ENCODE peak calls at places on chromosomes 6 and 20, in ten cellular contexts. J is cardiac muscle cell, U is fibroblast of pulmonary artery, C is kidney epithelial cell, B is CD14-positive monocyte, N is psoas muscle, L is endothelial cell, M is cardiac fibroblast, O is nephron progenitor cell, R is A549. Y is an unnamed sample.

GRCh38 chr6:34586327-34587040 is 30.4 kb upstream of the SPDEF start:
- DNase-seq in J (no peak), U (no peak), C (no peak), B (no peak), N (no peak), L (no peak), M (no peak), O (no peak), R (no peak), Y (no peak)

GRCh38 chr6:141252828-141253608 is 879.7 kb upstream of the GJE1 start:
- DNase-seq in J (no peak), U (no peak), C (no peak), B (no peak), N (no peak), L (no peak), M (peak), O (no peak), R (no peak), Y (no peak)

GRCh38 chr20:40551125-40551530 is 137.9 kb downstream of the MAFB start:
- DNase-seq in J (no peak), U (no peak), C (no peak), B (no peak), N (no peak), L (no peak), M (peak), O (no peak), R (no peak), Y (no peak)

GRCh38 chr6:152695317-152696043 is 2.2 kb upstream of the MYCT1 start:
- DNase-seq in J (no peak), U (peak), C (no peak), B (no peak), N (no peak), L (no peak), M (peak), O (no peak), R (no peak), Y (no peak)

GRCh38 chr6:125918681-125919566 is 37.6 kb upstream of the HINT3 start:
- DNase-seq in J (no peak), U (peak), C (peak), B (peak), N (no peak), L (no peak), M (peak), O (no peak), R (peak), Y (peak)

GRCh38 chr20:48126227-48126740 is 341.0 kb upstream of the SULF2 start:
- DNase-seq in J (peak), U (no peak), C (no peak), B (no peak), N (no peak), L (no peak), M (no peak), O (no peak), R (no peak), Y (no peak)

GRCh38 chr6:154615483-154616025 is 105.1 kb upstream of the CNKSR3 start:
- DNase-seq in J (peak), U (peak), C (peak), B (no peak), N (peak), L (no peak), M (peak), O (no peak), R (peak), Y (no peak)

GRCh38 chr6:41785689-41786450 is 1.6 kb upstream of the TOMM6 start:
- DNase-seq in J (no peak), U (peak), C (no peak), B (no peak), N (peak), L (no peak), M (peak), O (no peak), R (no peak), Y (peak)

GRCh38 chr6:169677096-169677495 is 24.7 kb downstream of the WDR27 start:
- DNase-seq in J (no peak), U (no peak), C (no peak), B (no peak), N (no peak), L (no peak), M (no peak), O (no peak), R (no peak), Y (no peak)

GRCh38 chr20:46293084-46293483 is 15.2 kb downstream of the CDH22 start:
- DNase-seq in J (peak), U (peak), C (no peak), B (no peak), N (no peak), L (peak), M (peak), O (peak), R (peak), Y (no peak)

GRCh38 chr20:48823960-48824497 is 3.8 kb downstream of the PREX1 start:
- DNase-seq in J (no peak), U (peak), C (peak), B (peak), N (no peak), L (no peak), M (peak), O (no peak), R (no peak), Y (peak)

GRCh38 chr6:128290221-128290620 is 230.2 kb downstream of the PTPRK start:
- DNase-seq in J (no peak), U (no peak), C (no peak), B (no peak), N (no peak), L (no peak), M (no peak), O (no peak), R (no peak), Y (no peak)

GRCh38 chr6:438634-439170 is 47.1 kb downstream of the IRF4 start:
- DNase-seq in J (no peak), U (no peak), C (no peak), B (no peak), N (no peak), L (no peak), M (no peak), O (no peak), R (no peak), Y (no peak)

GRCh38 chr6:72651191-72651590 is 29.3 kb downstream of the KCNQ5 start:
- DNase-seq in J (no peak), U (no peak), C (no peak), B (no peak), N (no peak), L (no peak), M (no peak), O (no peak), R (no peak), Y (no peak)

GRCh38 chr6:167122827-167123657 is at the start of gene CCR6:
- DNase-seq in J (no peak), U (no peak), C (no peak), B (no peak), N (no peak), L (no peak), M (no peak), O (no peak), R (no peak), Y (no peak)

GRCh38 chr6:112029045-112029822 is 24.7 kb upstream of the CCN6 start:
- DNase-seq in J (peak), U (peak), C (no peak), B (peak), N (peak), L (peak), M (peak), O (peak), R (peak), Y (peak)

GRCh38 chr20:49986049-49986448 is 3.3 kb downstream of the SNAI1 start:
- DNase-seq in J (no peak), U (peak), C (no peak), B (no peak), N (no peak), L (no peak), M (no peak), O (no peak), R (no peak), Y (no peak)

GRCh38 chr20:18496042-18496441 is 983 bp downstream of the RBBP9 start:
- DNase-seq in J (peak), U (no peak), C (no peak), B (no peak), N (no peak), L (no peak), M (no peak), O (no peak), R (no peak), Y (peak)

GRCh38 chr6:124069230-124069815 is 265.7 kb downstream of the NKAIN2 start:
- DNase-seq in J (no peak), U (no peak), C (no peak), B (no peak), N (no peak), L (no peak), M (no peak), O (no peak), R (no peak), Y (no peak)

GRCh38 chr6:133939778-133940667 is 13.0 kb upstream of the TBPL1 start:
- DNase-seq in J (no peak), U (no peak), C (no peak), B (no peak), N (no peak), L (no peak), M (no peak), O (no peak), R (no peak), Y (no peak)

GRCh38 chr20:51917886-51918545 is 115.7 kb upstream of the SALL4 start:
- DNase-seq in J (no peak), U (no peak), C (no peak), B (no peak), N (no peak), L (no peak), M (no peak), O (no peak), R (no peak), Y (no peak)

GRCh38 chr6:118748311-118749062 is 97.1 kb upstream of the CEP85L start:
- DNase-seq in J (no peak), U (no peak), C (no peak), B (no peak), N (peak), L (no peak), M (no peak), O (no peak), R (no peak), Y (no peak)

GRCh38 chr20:25327521-25328235 is 63.0 kb downstream of the ABHD12 start:
- DNase-seq in J (no peak), U (no peak), C (no peak), B (no peak), N (no peak), L (no peak), M (no peak), O (no peak), R (no peak), Y (no peak)

GRCh38 chr6:44104661-44105060 is 22.6 kb downstream of the MRPL14 start:
- DNase-seq in J (no peak), U (peak), C (no peak), B (no peak), N (peak), L (no peak), M (peak), O (no peak), R (no peak), Y (no peak)

GRCh38 chr20:38286586-38287502 is 17.1 kb upstream of the BPI start:
- DNase-seq in J (no peak), U (no peak), C (no peak), B (no peak), N (no peak), L (no peak), M (no peak), O (no peak), R (no peak), Y (no peak)

GRCh38 chr6:30882764-30883475 is 1.4 kb upstream of the DDR1 start:
- DNase-seq in J (peak), U (no peak), C (no peak), B (no peak), N (no peak), L (no peak), M (no peak), O (peak), R (peak), Y (peak)

GRCh38 chr6:56647172-56647762 is 4.6 kb upstream of the DST start:
- DNase-seq in J (no peak), U (no peak), C (no peak), B (no peak), N (no peak), L (no peak), M (no peak), O (no peak), R (no peak), Y (no peak)

GRCh38 chr6:87237804-87238203 is 82.4 kb downstream of the ZNF292 start:
- DNase-seq in J (no peak), U (peak), C (no peak), B (no peak), N (no peak), L (no peak), M (peak), O (no peak), R (peak), Y (no peak)
- TF ChIP-seq CTCF in J (peak), U (peak), C (peak), B (peak), N (peak), L (peak), M (peak), O (peak), R (peak), Y (peak)

GRCh38 chr6:24888967-24889366 is 46.8 kb downstream of the RIPOR2 start:
- DNase-seq in J (no peak), U (no peak), C (no peak), B (no peak), N (no peak), L (no peak), M (no peak), O (no peak), R (no peak), Y (no peak)
- TF ChIP-seq CTCF in J (no peak), U (no peak), C (no peak), B (no peak), N (no peak), L (no peak), M (no peak), O (no peak), R (no peak), Y (peak)

GRCh38 chr6:90086517-90086916 is 192.2 kb downstream of the GJA10 start:
- DNase-seq in J (no peak), U (no peak), C (no peak), B (no peak), N (no peak), L (no peak), M (no peak), O (no peak), R (peak), Y (no peak)
- TF ChIP-seq CTCF in J (no peak), U (no peak), C (no peak), B (no peak), N (no peak), L (no peak), M (no peak), O (no peak), R (no peak), Y (no peak)

GRCh38 chr6:24718449-24719124 is 367 bp downstream of the C6orf62 start:
- DNase-seq in J (no peak), U (no peak), C (no peak), B (no peak), N (no peak), L (no peak), M (no peak), O (no peak), R (no peak), Y (no peak)

GRCh38 chr6:24720604-24721460 is 1.9 kb upstream of the C6orf62 start:
- DNase-seq in J (peak), U (peak), C (peak), B (peak), N (peak), L (peak), M (peak), O (peak), R (peak), Y (peak)

GRCh38 chr6:24721461-24722215 is 2.7 kb upstream of the C6orf62 start:
- DNase-seq in J (no peak), U (peak), C (no peak), B (peak), N (peak), L (no peak), M (no peak), O (no peak), R (no peak), Y (no peak)

GRCh38 chr6:24719125-24719931 is at the start of gene C6orf62:
- DNase-seq in J (peak), U (no peak), C (no peak), B (peak), N (no peak), L (peak), M (no peak), O (peak), R (no peak), Y (peak)

DNA sequence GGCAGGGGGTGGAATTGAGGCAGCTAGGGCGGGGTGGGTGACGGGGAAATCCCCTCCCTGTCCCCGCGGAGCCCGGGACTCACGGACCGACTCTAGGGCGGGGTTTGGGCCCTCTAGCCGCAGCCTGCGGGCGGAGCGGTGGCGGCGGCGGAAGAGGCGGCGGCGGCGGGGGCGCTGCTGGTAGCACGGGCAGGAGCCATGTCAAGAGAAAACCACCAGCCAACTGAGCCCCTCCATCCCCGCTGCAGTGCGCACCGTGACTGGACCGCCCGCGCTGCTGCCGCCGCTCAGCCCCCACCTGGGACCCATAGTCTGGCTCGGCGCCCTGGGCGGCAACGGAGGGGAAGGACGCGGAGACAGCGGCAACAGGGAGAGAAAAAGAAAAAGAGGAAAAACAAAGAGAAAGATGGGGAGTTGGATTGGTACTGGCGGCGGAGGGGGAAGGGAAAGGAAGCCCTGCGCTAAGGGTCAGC is 1.2 kb upstream of the C6orf62 start:
- DNase-seq in J (peak), U (peak), C (no peak), B (peak), N (peak), L (peak), M (peak), O (peak), R (peak), Y (peak)
- TF ChIP-seq CTCF in J (no peak), U (no peak), C (no peak), B (no peak), N (no peak), L (no peak), M (no peak), O (no peak), R (no peak), Y (no peak)

GRCh38 chr6:137697267-137697938 is 169.7 kb upstream of the TNFAIP3 start:
- DNase-seq in J (peak), U (peak), C (peak), B (no peak), N (no peak), L (peak), M (peak), O (peak), R (peak), Y (no peak)
- TF ChIP-seq CTCF in J (no peak), U (no peak), C (no peak), B (no peak), N (no peak), L (peak), M (no peak), O (no peak), R (no peak), Y (no peak)

GRCh38 chr6:32807020-32807580 is 9.7 kb downstream of the HLA-DOB start:
- DNase-seq in J (no peak), U (no peak), C (no peak), B (no peak), N (no peak), L (no peak), M (no peak), O (no peak), R (no peak), Y (peak)
- TF ChIP-seq CTCF in J (no peak), U (no peak), C (no peak), B (no peak), N (no peak), L (no peak), M (no peak), O (no peak), R (no peak), Y (no peak)

GRCh38 chr20:20665200-20665599 is 47.2 kb downstream of the RALGAPA2 start:
- DNase-seq in J (no peak), U (no peak), C (no peak), B (no peak), N (no peak), L (peak), M (no peak), O (no peak), R (no peak), Y (no peak)
- TF ChIP-seq CTCF in J (no peak), U (no peak), C (no peak), B (no peak), N (no peak), L (no peak), M (no peak), O (peak), R (no peak), Y (no peak)

DNA sequence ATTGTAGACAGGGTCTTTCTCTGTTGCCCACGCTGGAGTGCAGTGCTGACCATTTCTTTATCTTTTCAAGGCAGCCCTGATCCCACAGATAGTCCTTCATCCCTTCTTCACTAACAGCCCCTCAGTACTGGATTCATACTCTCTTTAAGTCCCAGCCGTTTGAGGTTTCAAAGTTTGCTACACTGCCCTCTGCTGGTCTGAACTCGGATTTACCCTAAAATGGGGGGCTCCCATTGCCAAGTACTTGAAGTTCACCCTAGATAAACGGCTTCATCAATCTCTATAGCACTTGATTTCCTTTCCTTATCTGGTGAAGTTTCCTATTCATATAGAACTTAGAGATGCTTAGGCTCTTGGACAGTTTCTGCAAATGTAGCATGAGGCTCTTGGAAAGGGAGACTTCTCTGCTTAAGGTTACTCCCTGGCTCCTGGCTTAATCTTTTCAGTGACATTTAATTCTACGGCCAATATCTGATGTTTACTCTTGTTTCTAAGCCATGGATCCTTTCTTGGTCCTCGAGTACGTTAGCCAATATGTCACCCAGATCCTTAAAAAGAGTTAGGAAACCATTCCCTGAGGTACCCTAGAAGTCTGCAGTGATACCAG is 21.4 kb upstream of the PREP start:
- DNase-seq in J (peak), U (peak), C (no peak), B (no peak), N (peak), L (peak), M (peak), O (peak), R (peak), Y (peak)
- TF ChIP-seq CTCF in J (peak), U (peak), C (peak), B (peak), N (peak), L (peak), M (peak), O (peak), R (peak), Y (peak)

GRCh38 chr6:100099189-100100074 is 105.4 kb upstream of the MCHR2 start:
- DNase-seq in J (peak), U (peak), C (no peak), B (no peak), N (no peak), L (no peak), M (peak), O (no peak), R (peak), Y (no peak)
- TF ChIP-seq CTCF in J (peak), U (peak), C (peak), B (peak), N (peak), L (peak), M (peak), O (peak), R (peak), Y (peak)

Y was measured in activated CD8-positive, alpha-beta T cell treated with anti-CD3 and anti-CD28 coated beads for 36 hours.